ENCODE peak calls at places on chromosomes 4 and X, in five cellular contexts. M, X, Q, N and D are unnamed samples.

GRCh38 chr4:68466751-68467150 is 19.5 kb downstream of the TMPRSS11E start:
- DNase-seq in M (no peak), Q (no peak), X (no peak), N (no peak), D (no peak)

GRCh38 chr4:155367608-155368007 is 9.2 kb downstream of the MAP9 start:
- DNase-seq in Q (no peak), X (no peak), M (no peak), N (no peak), D (no peak)

GRCh38 chrX:104307341-104307740 is 52.6 kb upstream of the ESX1 start:
- DNase-seq in X (no peak), M (no peak), Q (no peak), N (no peak), D (no peak)

GRCh38 chrX:25001808-25002657 is 13.7 kb downstream of the ARX start:
- DNase-seq in X (no peak), M (no peak), N (no peak), Q (no peak), D (no peak)

GRCh38 chrX:131704136-131704695 is 160.3 kb downstream of the OR13H1 start:
- DNase-seq in M (no peak), Q (no peak), N (no peak), X (no peak), D (no peak)

GRCh38 chr4:86895692-86896488 is 3.7 kb upstream of the C4orf36 start:
- DNase-seq in X (peak; percentile 84), N (no peak), Q (no peak), M (no peak), D (no peak)

GRCh38 chrX:70434352-70434866 is 10.2 kb upstream of the DLG3 start:
- DNase-seq in N (peak; percentile 69), X (peak; percentile 73), M (no peak), Q (peak; percentile 69), D (peak; percentile 67)

GRCh38 chrX:13009844-13010243 is 34.6 kb downstream of the FAM9C start:
- DNase-seq in X (no peak), M (no peak), Q (no peak), N (no peak), D (no peak)

GRCh38 chr4:90958256-90958895 is 831.2 kb downstream of the CCSER1 start:
- DNase-seq in X (peak; percentile 72), Q (no peak), N (no peak), M (no peak), D (no peak)

GRCh38 chr4:143359794-143360193 is 23.1 kb downstream of the GAB1 start:
- DNase-seq in Q (no peak), X (no peak), N (no peak), M (no peak), D (no peak)

GRCh38 chr4:67687639-67688038 is 13.3 kb downstream of the UBA6 start:
- DNase-seq in X (no peak), Q (no peak), M (no peak), N (no peak), D (no peak)

GRCh38 chr4:128831526-128832252 is 22.2 kb downstream of the JADE1 start:
- DNase-seq in X (peak; percentile 48), Q (no peak), M (no peak), N (no peak), D (no peak)

GRCh38 chr4:168218663-168219062 is 99.9 kb downstream of the DDX60 start:
- DNase-seq in Q (no peak), X (peak; percentile 75), M (no peak), N (no peak), D (no peak)

GRCh38 chr4:77263247-77263646 is 106.2 kb downstream of the CCNG2 start:
- DNase-seq in M (no peak), N (no peak), X (no peak), Q (no peak), D (no peak)

GRCh38 chr4:140315032-140315826 is 58.2 kb upstream of the SCOC start:
- DNase-seq in X (no peak), Q (no peak), N (no peak), M (no peak), D (no peak)

GRCh38 chrX:64205441-64205734 is at the start of gene AMER1:
- DNase-seq in X (no peak), Q (peak; percentile 39), M (no peak), N (no peak), D (no peak)

GRCh38 chr4:156422576-156422975 is 468.9 kb upstream of the CTSO start:
- DNase-seq in Q (no peak), M (no peak), X (peak; percentile 15), N (no peak), D (no peak)

GRCh38 chrX:141668371-141668770 is 30.2 kb downstream of the SPANXD start:
- DNase-seq in Q (no peak), N (no peak), X (no peak), M (no peak), D (no peak)

GRCh38 chrX:19731307-19731706 is 156.1 kb downstream of the SH3KBP1 start:
- DNase-seq in N (no peak), Q (no peak), X (no peak), M (no peak), D (no peak)